ENCODE peak calls at places on chromosomes 5 and 9, in six cellular contexts. U is fibroblast of pulmonary artery, Y is AG09309, B is NT2/D1, S is esophagus squamous epithelium, H is BJ. V is an unnamed sample.

GRCh38 chr9:121075251-121076036 is 689 bp downstream of the CNTRL start:
- DNase-seq in Y (no peak), H (no peak), U (no peak), S (no peak), B (no peak), V (peak)

GRCh38 chr5:154368041-154368800 is 77.6 kb upstream of the SAP30L start:
- DNase-seq in H (peak), U (peak), Y (peak), B (peak), S (no peak), V (peak)

GRCh38 chr9:118336167-118336951 is 632.2 kb downstream of the TLR4 start:
- DNase-seq in S (no peak), U (no peak), H (no peak), B (no peak), Y (no peak), V (peak)

GRCh38 chr5:5710471-5710870 is 288.0 kb downstream of the ICE1 start:
- DNase-seq in U (no peak), B (no peak), H (no peak), Y (no peak), S (no peak), V (no peak)

GRCh38 chr9:37760416-37761165 is 7.0 kb downstream of the TRMT10B start:
- DNase-seq in B (no peak), Y (peak), S (no peak), U (peak), H (no peak), V (peak)

GRCh38 chr5:14574124-14574523 is 7.5 kb upstream of the OTULINL start:
- DNase-seq in Y (no peak), B (no peak), U (no peak), H (no peak), S (no peak), V (no peak)

GRCh38 chr5:21212026-21212425 is 1224.0 kb upstream of the CDH18 start:
- DNase-seq in U (peak), S (no peak), Y (no peak), B (no peak), H (no peak), V (no peak)

GRCh38 chr5:122078116-122078865 is at the start of gene LOX:
- DNase-seq in H (peak), B (no peak), U (peak), S (no peak), Y (peak), V (peak)

GRCh38 chr5:123157797-123158528 is 68.9 kb downstream of the PRDM6 start:
- DNase-seq in S (no peak), U (peak), H (peak), B (no peak), Y (peak), V (peak)

GRCh38 chr9:35749515-35750255 is 598 bp downstream of the RGP1 start:
- DNase-seq in S (no peak), U (no peak), B (no peak), H (no peak), Y (no peak), V (peak)

GRCh38 chr9:133120343-133121199 is 469 bp downstream of the RALGDS start:
- DNase-seq in Y (no peak), H (no peak), S (no peak), U (no peak), B (no peak), V (no peak)

GRCh38 chr5:96683392-96683791 is 21.2 kb downstream of the CAST start:
- DNase-seq in B (no peak), U (no peak), Y (no peak), H (no peak), S (no peak), V (no peak)

GRCh38 chr9:806285-807156 is 35.0 kb upstream of the DMRT1 start:
- DNase-seq in B (peak), H (no peak), S (no peak), U (peak), Y (no peak), V (peak)

GRCh38 chr9:14320272-14321245 is 6.6 kb upstream of the NFIB start:
- DNase-seq in B (no peak), H (peak), U (peak), Y (peak), S (no peak), V (peak)

GRCh38 chr9:121246821-121247511 is 21.0 kb upstream of the GSN start:
- DNase-seq in S (no peak), B (no peak), Y (peak), H (peak), U (peak), V (peak)

GRCh38 chr9:107336718-107337360 is 53.8 kb downstream of the RAD23B start:
- DNase-seq in B (no peak), U (peak), Y (peak), S (no peak), H (no peak), V (peak)

GRCh38 chr5:138241688-138242547 is 28.8 kb upstream of the CDC23 start:
- DNase-seq in U (peak), Y (no peak), B (no peak), H (no peak), S (no peak), V (peak)

GRCh38 chr5:169295241-169295747 is 5.6 kb downstream of the SLIT3 start:
- DNase-seq in U (no peak), B (no peak), H (no peak), S (no peak), Y (no peak), V (no peak)

GRCh38 chr5:112279082-112279481 is 140.0 kb downstream of the EPB41L4A start:
- DNase-seq in U (no peak), S (no peak), H (no peak), Y (no peak), B (no peak), V (no peak)

GRCh38 chr9:89615661-89616060 is 10.8 kb downstream of the GADD45G start:
- DNase-seq in S (no peak), Y (no peak), H (no peak), B (no peak), U (no peak), V (no peak)

GRCh38 chr5:53170748-53171349 is 61.3 kb upstream of the MOCS2 start:
- DNase-seq in Y (no peak), U (peak), H (no peak), S (no peak), B (peak), V (peak)

GRCh38 chr9:75064307-75065025 is 23.5 kb downstream of the NMRK1 start:
- DNase-seq in B (no peak), Y (peak), H (no peak), U (peak), S (no peak), V (peak)

GRCh38 chr9:2053883-2054845 is 39.0 kb downstream of the SMARCA2 start:
- DNase-seq in B (no peak), S (no peak), U (peak), Y (peak), H (peak), V (peak)

GRCh38 chr5:67102708-67103107 is 93.9 kb downstream of the CD180 start:
- DNase-seq in H (no peak), Y (no peak), B (no peak), U (no peak), S (no peak), V (no peak)

GRCh38 chr5:145479862-145480261 is 355.3 kb downstream of the PRELID2 start:
- DNase-seq in U (peak), B (no peak), S (no peak), Y (no peak), H (no peak), V (peak)

GRCh38 chr5:161094411-161094810 is 242.4 kb upstream of the ATP10B start:
- DNase-seq in B (no peak), U (peak), S (no peak), H (no peak), Y (peak), V (peak)

GRCh38 chr9:137129089-137129455 is 9.9 kb upstream of the GRIN1 start:
- DNase-seq in U (peak), Y (no peak), H (no peak), S (no peak), B (no peak), V (peak)

GRCh38 chr5:64074533-64074932 is 91.1 kb upstream of the RNF180 start:
- DNase-seq in S (no peak), H (no peak), B (peak), U (peak), Y (peak), V (peak)

GRCh38 chr5:143543358-143544255 is 140.1 kb upstream of the NR3C1 start:
- DNase-seq in U (peak), Y (no peak), H (no peak), S (no peak), B (no peak), V (peak)

GRCh38 chr5:93649234-93649900 is 66.3 kb downstream of the NR2F1 start:
- DNase-seq in H (no peak), B (no peak), S (no peak), U (no peak), Y (no peak), V (no peak)

GRCh38 chr9:97766092-97766491 is 69.0 kb upstream of the XPA start:
- DNase-seq in H (peak), S (no peak), B (no peak), U (peak), Y (peak), V (no peak)

DNA sequence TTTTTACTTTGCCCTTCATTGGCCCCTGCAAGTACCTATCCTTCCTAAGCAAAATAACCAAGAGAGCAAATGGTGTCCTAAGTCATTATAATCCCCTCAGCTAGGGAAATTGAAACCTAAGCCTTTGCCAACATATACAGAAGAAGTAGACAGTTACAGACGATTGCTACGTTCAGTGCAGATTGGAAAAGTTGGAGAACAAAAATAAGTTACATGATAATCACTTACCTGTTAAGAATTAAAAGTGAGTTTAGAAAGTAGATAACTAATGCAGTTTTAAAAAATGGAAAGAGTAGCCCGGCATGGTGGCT is 244.8 kb downstream of the MPDZ start:
- DNase-seq in U (no peak), S (no peak), H (no peak), B (no peak), Y (no peak), V (no peak)
- H3K4me3 ChIP-seq in U (no peak), S (no peak), H (no peak), B (no peak), Y (no peak), V (no peak)

GRCh38 chr5:51378415-51378777 is 4.9 kb upstream of the ISL1 start:
- DNase-seq in S (no peak), Y (no peak), B (no peak), U (no peak), H (no peak), V (no peak)
- H3K4me3 ChIP-seq in S (no peak), Y (no peak), B (peak), U (no peak), H (peak), V (peak)

GRCh38 chr9:17005085-17005484 is 129.8 kb upstream of the CNTLN start:
- DNase-seq in B (no peak), S (no peak), U (peak), Y (no peak), H (no peak), V (peak)
- H3K4me3 ChIP-seq in B (no peak), S (no peak), U (peak), Y (no peak), H (peak), V (peak)

GRCh38 chr5:142003266-142003800 is 9.5 kb downstream of the GNPDA1 start:
- DNase-seq in H (no peak), U (no peak), Y (no peak), B (no peak), S (no peak), V (no peak)

GRCh38 chr5:141997358-141998006 is 15.3 kb downstream of the GNPDA1 start:
- DNase-seq in B (no peak), S (no peak), Y (no peak), U (no peak), H (no peak), V (no peak)

GRCh38 chr5:141995656-141996055 is 17.2 kb downstream of the GNPDA1 start:
- DNase-seq in B (no peak), Y (no peak), U (no peak), H (no peak), S (no peak), V (no peak)

GRCh38 chr5:142000709-142001484 is 11.9 kb downstream of the GNPDA1 start:
- DNase-seq in B (no peak), H (no peak), U (peak), Y (no peak), S (no peak), V (peak)

DNA sequence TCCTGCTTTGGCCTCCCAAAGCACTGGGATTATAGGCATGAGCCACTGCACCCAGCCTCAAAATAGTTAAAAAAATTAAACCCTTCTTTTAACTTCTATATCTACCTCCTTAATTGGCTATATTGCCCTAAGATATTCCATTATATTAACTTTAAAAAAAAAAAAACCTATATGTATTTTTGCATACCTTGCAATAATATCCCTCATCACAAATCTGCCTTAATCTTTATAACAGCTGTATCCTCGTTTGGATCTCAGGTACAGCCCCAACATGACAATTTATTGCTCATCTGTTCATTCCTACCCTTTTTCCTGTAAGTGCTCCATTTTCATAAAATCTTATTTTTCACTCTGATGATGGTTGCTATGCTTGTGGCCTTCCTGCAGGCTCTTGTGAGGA is 12.7 kb downstream of the GNPDA1 start:
- DNase-seq in B (no peak), U (no peak), H (no peak), Y (no peak), S (no peak), V (no peak)
- H3K4me3 ChIP-seq in B (no peak), U (no peak), H (no peak), Y (no peak), S (no peak), V (no peak)

GRCh38 chr5:120512757-120513650 is 48.9 kb downstream of the PRR16 start:
- DNase-seq in S (no peak), H (no peak), B (no peak), U (no peak), Y (no peak), V (no peak)

GRCh38 chr5:120512068-120512467 is 48.0 kb downstream of the PRR16 start:
- DNase-seq in Y (no peak), H (no peak), U (no peak), S (no peak), B (peak), V (no peak)

GRCh38 chr5:120516799-120517198 is 52.7 kb downstream of the PRR16 start:
- DNase-seq in S (no peak), B (no peak), U (peak), Y (no peak), H (no peak), V (peak)

GRCh38 chr5:120517607-120518252 is 53.6 kb downstream of the PRR16 start:
- DNase-seq in Y (no peak), U (no peak), H (no peak), S (no peak), B (no peak), V (peak)
- H3K4me3 ChIP-seq in Y (no peak), U (no peak), H (no peak), S (no peak), B (no peak), V (no peak)

GRCh38 chr5:33968133-33969005 is 16.1 kb downstream of the SLC45A2 start:
- DNase-seq in H (no peak), S (no peak), B (no peak), U (peak), Y (no peak), V (peak)
- H3K4me3 ChIP-seq in H (no peak), S (no peak), B (no peak), U (no peak), Y (no peak), V (no peak)

DNA sequence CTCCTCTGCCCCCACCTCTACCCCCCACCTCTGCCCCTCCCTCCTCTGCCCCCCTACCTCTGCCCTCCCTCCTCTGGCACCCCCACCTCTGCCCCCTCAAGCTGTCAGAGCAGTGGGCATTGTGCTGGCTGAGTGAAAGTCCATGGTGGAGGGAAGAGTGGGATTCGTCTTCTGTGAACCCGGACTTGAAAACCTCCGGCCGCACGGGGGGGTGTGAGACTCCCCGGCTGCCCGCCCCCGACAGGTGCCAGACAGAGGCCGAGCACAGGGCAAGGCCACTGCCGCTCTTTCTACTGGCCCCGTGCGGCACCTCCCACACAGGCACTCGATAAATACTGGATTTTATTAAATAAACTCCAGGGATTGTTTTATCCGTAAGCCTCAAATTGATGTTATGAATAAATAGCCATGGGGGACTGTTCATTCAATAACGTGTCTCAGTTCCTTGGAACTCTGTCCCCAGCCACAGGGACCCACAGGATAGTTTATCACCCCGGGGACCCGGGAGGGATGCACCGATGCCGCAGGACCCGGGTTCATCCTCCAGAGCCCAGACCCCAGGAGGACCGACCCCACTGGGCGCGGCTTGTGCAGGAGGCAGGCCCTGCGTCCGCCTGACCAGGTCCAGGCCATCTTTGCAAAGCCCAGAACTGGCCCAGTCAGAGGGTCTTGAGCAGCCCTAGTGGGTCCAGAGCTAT is 2.6 kb upstream of the QRFP start:
- DNase-seq in Y (no peak), U (no peak), B (no peak), H (no peak), S (no peak), V (no peak)
- H3K4me3 ChIP-seq in Y (no peak), U (no peak), B (no peak), H (no peak), S (no peak), V (no peak)

V was measured in fibroblast of the aortic adventitia.